ENCODE peak calls at places on chromosome 17, in six cellular contexts. M, O, Q, B, A and R are unnamed samples.

GRCh38 chr17:68694791-68695485 is 93.8 kb upstream of the FAM20A start:
- DNase-seq in B (no peak), O (no peak), Q (no peak), M (no peak), A (no peak), R (no peak)

GRCh38 chr17:9432867-9433495 is 142.6 kb downstream of the STX8 start:
- DNase-seq in B (no peak), M (no peak), A (no peak), Q (no peak), O (no peak), R (no peak)

GRCh38 chr17:57732062-57732461 is 13.0 kb downstream of the CCDC182 start:
- DNase-seq in B (no peak), M (no peak), A (peak), Q (no peak), O (no peak), R (no peak)

GRCh38 chr17:81429813-81430510 is 34.7 kb downstream of the BAHCC1 start:
- DNase-seq in B (no peak), Q (no peak), O (no peak), A (no peak), M (no peak), R (no peak)

GRCh38 chr17:81911277-81911961 is at the start of gene PCYT2:
- DNase-seq in O (peak), A (peak), M (peak), Q (peak), B (peak), R (peak)

GRCh38 chr17:61149862-61150362 is 249.7 kb upstream of the TBX2 start:
- DNase-seq in B (no peak), M (no peak), A (peak), O (no peak), Q (no peak), R (no peak)

GRCh38 chr17:11705111-11705510 is 106.8 kb downstream of the DNAH9 start:
- DNase-seq in M (no peak), Q (no peak), O (no peak), B (no peak), A (peak), R (no peak)

GRCh38 chr17:12391468-12391867 is 274.2 kb upstream of the MYOCD start:
- DNase-seq in A (no peak), M (no peak), Q (no peak), O (no peak), B (no peak), R (no peak)

GRCh38 chr17:60398227-60398959 is 6.5 kb upstream of the USP32 start:
- DNase-seq in M (no peak), O (no peak), B (no peak), Q (no peak), A (no peak), R (no peak)

GRCh38 chr17:49494937-49495841 is at the start of gene NGFR:
- DNase-seq in M (peak), Q (peak), B (peak), A (no peak), O (peak), R (peak)

GRCh38 chr17:34386925-34387550 is 24.0 kb upstream of the CCL1 start:
- DNase-seq in O (no peak), M (no peak), Q (no peak), A (no peak), B (no peak), R (peak)

GRCh38 chr17:1625507-1626080 is 3.0 kb downstream of the SLC43A2 start:
- DNase-seq in B (no peak), Q (no peak), A (no peak), M (no peak), O (no peak), R (peak)

GRCh38 chr17:22599322-22599721 is 907.0 kb downstream of the KCNJ18 start:
- DNase-seq in A (no peak), M (no peak), O (no peak), Q (no peak), B (no peak), R (no peak)

DNA sequence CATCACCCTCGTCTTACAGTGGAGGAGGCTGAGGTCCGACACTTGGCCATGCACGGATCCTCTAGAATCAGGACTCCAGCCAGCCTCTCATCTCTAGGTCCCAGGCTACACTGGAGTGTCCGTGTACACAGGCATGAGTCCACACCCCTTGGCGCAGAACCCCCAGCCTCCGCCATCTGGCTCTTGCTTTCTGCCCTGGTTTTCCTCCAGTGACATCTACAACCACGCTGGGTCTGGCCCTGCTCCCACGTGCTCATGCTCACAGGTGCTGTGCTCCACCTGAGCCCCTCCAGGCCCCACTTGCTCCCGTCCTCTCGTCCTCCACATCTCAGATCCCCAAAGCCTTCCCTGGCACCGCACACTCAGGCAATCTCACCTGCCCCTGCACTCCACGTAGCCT is 260.8 kb downstream of the ENGASE start:
- DNase-seq in M (no peak), O (no peak), Q (no peak), B (no peak), A (no peak), R (no peak)
- TF ChIP-seq JUN in M (no peak), O (no peak), Q (no peak), B (no peak), A (no peak), R (no peak)

DNA sequence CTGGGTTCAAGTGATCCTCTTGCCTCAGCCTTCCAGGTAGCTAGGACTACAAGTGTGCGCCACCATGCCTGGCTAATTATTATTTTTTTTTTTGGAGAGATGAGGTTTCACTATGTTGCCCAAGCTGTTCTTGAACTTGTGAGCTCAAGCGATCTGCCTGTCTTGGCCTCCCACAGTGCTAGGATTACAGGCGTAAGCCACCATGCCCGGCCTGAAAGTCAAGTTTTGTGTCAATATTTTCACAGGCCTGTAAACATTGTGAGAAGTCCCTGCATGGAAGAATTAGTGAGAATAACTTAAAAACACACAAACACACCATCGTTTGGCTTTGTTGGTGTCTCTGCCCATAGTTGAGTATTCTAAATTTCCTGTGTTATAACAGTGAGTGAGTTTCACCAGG is 22.2 kb downstream of the NUP85 start:
- DNase-seq in Q (no peak), M (no peak), O (no peak), A (no peak), B (no peak), R (no peak)
- TF ChIP-seq JUN in Q (no peak), M (no peak), O (no peak), A (no peak), B (no peak), R (no peak)

GRCh38 chr17:63800783-63801182 is 26.4 kb upstream of the PSMC5 start:
- DNase-seq in O (no peak), Q (no peak), M (no peak), A (no peak), B (no peak), R (no peak)

GRCh38 chr17:63804328-63804727 is 22.9 kb upstream of the PSMC5 start:
- DNase-seq in O (no peak), B (no peak), Q (no peak), A (no peak), M (peak), R (no peak)

DNA sequence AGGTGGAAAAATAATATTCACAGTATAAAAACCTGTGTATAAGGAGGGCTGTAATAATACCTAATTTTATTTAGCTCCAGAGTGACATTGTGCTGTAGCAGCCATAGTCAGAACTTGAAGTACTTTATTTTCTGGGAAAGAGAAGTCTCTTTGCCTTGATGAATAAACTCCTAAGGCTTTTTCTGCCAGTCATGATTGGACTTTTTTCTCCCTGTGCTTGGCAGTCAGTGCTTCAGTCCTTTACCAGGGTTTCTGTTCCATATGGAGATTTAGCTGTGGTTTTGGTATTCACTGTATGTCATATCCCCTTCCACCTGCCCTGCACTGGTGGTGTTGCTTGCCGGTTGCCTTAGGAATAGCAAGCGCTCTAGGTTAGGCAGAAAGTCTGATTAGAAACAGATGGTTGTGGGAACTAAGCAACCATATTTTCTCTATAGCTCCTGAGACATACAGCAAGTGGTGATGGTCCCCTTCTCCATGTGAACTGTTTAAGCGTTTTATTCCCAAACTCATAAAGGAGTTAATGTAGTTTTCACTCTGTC is 24.7 kb downstream of the DDX42 start:
- DNase-seq in B (no peak), M (peak), A (no peak), O (no peak), Q (no peak), R (no peak)
- TF ChIP-seq JUN in B (no peak), M (no peak), A (no peak), O (no peak), Q (no peak), R (no peak)

GRCh38 chr17:47203984-47204721 is 5.0 kb upstream of the MYL4 start:
- DNase-seq in M (no peak), O (no peak), B (no peak), Q (no peak), A (no peak), R (no peak)
- TF ChIP-seq JUN in M (no peak), O (no peak), B (no peak), Q (no peak), A (no peak), R (no peak)